ENCODE peak calls at places on chromosomes 1 and 21, in four cellular contexts. A is HEK293T, F is GM12878, E is A549. Q is an unnamed sample.
A peak's percentile ranks its signal among the peaks of the same experiment; 100 is the strongest.

GRCh38 chr1:20386682-20387081 is 96.0 kb downstream of the VWA5B1 start:
- DNase-seq in A (no peak), F (no peak), E (no peak), Q (no peak)

GRCh38 chr1:6099297-6099696 is 53.6 kb downstream of the KCNAB2 start:
- DNase-seq in A (no peak), F (no peak), E (no peak), Q (no peak)

GRCh38 chr1:39701092-39701460 is 9.8 kb upstream of the HPCAL4 start:
- DNase-seq in A (no peak), F (no peak), E (no peak), Q (peak; percentile 56)

GRCh38 chr1:24159366-24159765 is 16.4 kb upstream of the IL22RA1 start:
- DNase-seq in A (no peak), F (no peak), E (no peak), Q (no peak)

GRCh38 chr1:212311836-212312497 is 26.8 kb downstream of the PPP2R5A start:
- DNase-seq in A (no peak), F (no peak), E (no peak), Q (peak; percentile 69)

GRCh38 chr1:7469255-7469938 is 301.7 kb upstream of the VAMP3 start:
- DNase-seq in A (no peak), F (no peak), E (peak; percentile 21), Q (no peak)

GRCh38 chr1:243731301-243731891 is 118.6 kb downstream of the AKT3 start:
- DNase-seq in A (no peak), F (no peak), E (no peak), Q (peak; percentile 64)

GRCh38 chr1:205523261-205523890 is 18.9 kb downstream of the CDK18 start:
- DNase-seq in A (no peak), F (no peak), E (no peak), Q (no peak)

GRCh38 chr1:28437260-28437923 is 67.9 kb downstream of the PHACTR4 start:
- DNase-seq in A (no peak), F (no peak), E (peak; percentile 75), Q (peak; percentile 80)

GRCh38 chr1:14826172-14826636 is 227.7 kb downstream of the KAZN start:
- DNase-seq in A (no peak), F (no peak), E (no peak), Q (peak; percentile 89)

GRCh38 chr1:46708121-46708520 is 10.8 kb downstream of the EFCAB14 start:
- DNase-seq in A (no peak), F (no peak), E (no peak), Q (peak; percentile 37)

GRCh38 chr1:68218485-68218884 is 13.8 kb downstream of the WLS start:
- DNase-seq in A (no peak), F (no peak), E (no peak), Q (no peak)

GRCh38 chr1:211648980-211649934 is 26.2 kb downstream of the NEK2 start:
- DNase-seq in A (no peak), F (no peak), E (peak; percentile 68), Q (peak; percentile 35)

GRCh38 chr21:44065428-44065827 is 41.8 kb upstream of the PWP2 start:
- DNase-seq in A (no peak), F (no peak), E (no peak), Q (peak; percentile 57)

GRCh38 chr1:224198572-224198971 is 15.5 kb downstream of the DEGS1 start:
- DNase-seq in A (no peak), F (no peak), E (no peak), Q (no peak)

GRCh38 chr1:241406421-241406820 is 49.4 kb upstream of the RGS7 start:
- DNase-seq in A (no peak), F (no peak), E (no peak), Q (no peak)

GRCh38 chr1:109776206-109776835 is 12.6 kb upstream of the EPS8L3 start:
- DNase-seq in A (no peak), F (no peak), E (no peak), Q (no peak)

GRCh38 chr1:109793486-109794318 is 30.0 kb upstream of the EPS8L3 start:
- DNase-seq in A (no peak), F (no peak), E (no peak), Q (peak; percentile 81)

GRCh38 chr1:46767649-46768282 is 31.1 kb upstream of the CYP4B1 start:
- DNase-seq in A (no peak), F (no peak), E (no peak), Q (no peak)

GRCh38 chr1:193592325-193592724 is 405.9 kb upstream of the B3GALT2 start:
- DNase-seq in A (no peak), F (no peak), E (no peak), Q (no peak)

GRCh38 chr1:27992271-27992670 is 32.5 kb downstream of the XKR8 start:
- DNase-seq in A (no peak), F (no peak), E (no peak), Q (no peak)

GRCh38 chr1:207698822-207699483 is 52.9 kb upstream of the CD46 start:
- DNase-seq in A (peak; percentile 40), F (no peak), E (peak; percentile 81), Q (peak; percentile 56)

GRCh38 chr1:227131193-227131592 is 187.1 kb downstream of the CDC42BPA start:
- DNase-seq in A (peak; percentile 11), F (no peak), E (peak; percentile 48), Q (peak; percentile 54)

GRCh38 chr1:225462714-225463574 is 35.1 kb upstream of the LBR start:
- DNase-seq in A (no peak), F (no peak), E (no peak), Q (no peak)
- TF ChIP-seq BHLHE40 in A (no peak), F (no peak), E (no peak), Q (no peak)

GRCh38 chr1:33460947-33461629 is 11.4 kb upstream of the ZSCAN20 start:
- DNase-seq in A (no peak), F (peak; percentile 67), E (no peak), Q (no peak)
- TF ChIP-seq BHLHE40 in A (no peak), F (peak; percentile 24), E (no peak), Q (no peak)

GRCh38 chr1:184664661-184665060 is 90.0 kb downstream of the EDEM3 start:
- DNase-seq in A (no peak), F (no peak), E (no peak), Q (no peak)

GRCh38 chr1:184661801-184662200 is 92.9 kb downstream of the EDEM3 start:
- DNase-seq in A (no peak), F (no peak), E (no peak), Q (no peak)

GRCh38 chr1:184660462-184661191 is 94.0 kb downstream of the EDEM3 start:
- DNase-seq in A (no peak), F (no peak), E (no peak), Q (no peak)

GRCh38 chr1:184665329-184665728 is 89.3 kb downstream of the EDEM3 start:
- DNase-seq in A (no peak), F (no peak), E (no peak), Q (no peak)

DNA sequence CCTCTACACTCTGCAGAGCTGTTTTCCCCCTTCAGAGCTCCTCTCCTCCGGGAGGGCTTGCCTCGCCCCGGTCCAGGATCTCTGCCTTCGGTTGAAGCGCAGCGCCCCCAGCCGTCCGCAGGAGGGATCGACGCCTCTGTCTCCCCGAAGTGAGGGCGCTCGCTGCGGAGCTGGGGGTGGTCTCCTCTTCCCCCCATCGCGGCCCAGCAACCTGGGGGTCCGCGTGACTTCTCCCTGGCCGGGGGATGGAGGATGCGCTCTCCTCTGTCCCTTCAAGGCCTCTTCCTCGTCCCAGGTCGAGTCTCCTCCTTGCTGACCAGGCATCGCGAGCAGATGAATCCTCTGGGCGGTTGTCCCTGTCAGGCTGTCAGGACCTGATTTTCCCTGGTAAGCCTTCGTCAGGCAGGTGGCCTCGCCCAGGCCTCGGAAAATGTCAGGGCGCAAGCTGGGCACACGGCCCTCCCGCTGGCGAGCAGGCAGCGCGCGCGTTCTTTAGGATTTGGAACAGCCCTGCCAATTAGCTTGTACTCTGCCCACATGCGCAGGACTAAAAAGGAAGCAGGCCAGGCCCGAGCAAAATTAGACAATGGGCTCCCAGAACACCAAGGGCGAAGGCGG is 90.5 kb downstream of the EDEM3 start:
- DNase-seq in A (peak; percentile 92), F (no peak), E (peak; percentile 56), Q (peak; percentile 57)
- TF ChIP-seq BHLHE40 in A (no peak), F (no peak), E (no peak), Q (no peak)

GRCh38 chr1:3533051-3534048 is 78.0 kb downstream of the MEGF6 start:
- DNase-seq in A (no peak), F (no peak), E (peak; percentile 23), Q (no peak)
- TF ChIP-seq BHLHE40 in A (no peak), F (no peak), E (no peak), Q (no peak)

GRCh38 chr1:204073837-204074273 is 940 bp downstream of the SOX13 start:
- DNase-seq in A (no peak), F (no peak), E (peak; percentile 36), Q (no peak)

GRCh38 chr1:204074274-204075115 is 1.6 kb downstream of the SOX13 start:
- DNase-seq in A (peak; percentile 56), F (no peak), E (peak; percentile 65), Q (peak; percentile 52)

GRCh38 chr1:204076891-204077290 is 4.0 kb downstream of the SOX13 start:
- DNase-seq in A (no peak), F (no peak), E (no peak), Q (no peak)

GRCh38 chr1:204075890-204076837 is 3.2 kb downstream of the SOX13 start:
- DNase-seq in A (no peak), F (no peak), E (no peak), Q (no peak)

DNA sequence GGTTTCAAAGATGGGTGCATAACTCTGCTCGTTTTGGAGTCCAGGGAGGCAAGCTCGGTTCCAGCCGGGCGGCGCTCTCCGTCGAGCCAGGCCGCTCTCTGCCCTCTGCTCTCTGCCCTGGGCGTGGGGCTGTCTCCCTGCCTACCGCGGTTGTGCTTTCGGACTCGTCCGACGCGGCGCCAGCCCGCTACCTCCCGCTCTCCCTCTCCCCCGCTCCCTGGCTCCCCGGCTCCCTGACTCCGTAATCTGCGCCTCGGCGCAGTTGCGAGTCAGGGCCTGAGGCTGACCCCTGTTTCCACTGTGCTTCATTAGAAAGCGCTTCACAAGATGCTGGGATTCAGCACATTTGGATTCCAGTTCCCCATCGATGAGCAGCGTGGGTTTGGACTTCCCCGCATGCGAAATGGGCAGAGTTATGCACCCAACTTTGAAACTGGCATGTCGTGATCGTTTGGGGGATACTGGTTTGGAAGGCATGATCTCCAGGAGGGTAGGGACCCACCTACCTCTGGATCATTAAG is 2.3 kb downstream of the SOX13 start:
- DNase-seq in A (no peak), F (no peak), E (no peak), Q (no peak)
- TF ChIP-seq BHLHE40 in A (no peak), F (no peak), E (no peak), Q (no peak)

DNA sequence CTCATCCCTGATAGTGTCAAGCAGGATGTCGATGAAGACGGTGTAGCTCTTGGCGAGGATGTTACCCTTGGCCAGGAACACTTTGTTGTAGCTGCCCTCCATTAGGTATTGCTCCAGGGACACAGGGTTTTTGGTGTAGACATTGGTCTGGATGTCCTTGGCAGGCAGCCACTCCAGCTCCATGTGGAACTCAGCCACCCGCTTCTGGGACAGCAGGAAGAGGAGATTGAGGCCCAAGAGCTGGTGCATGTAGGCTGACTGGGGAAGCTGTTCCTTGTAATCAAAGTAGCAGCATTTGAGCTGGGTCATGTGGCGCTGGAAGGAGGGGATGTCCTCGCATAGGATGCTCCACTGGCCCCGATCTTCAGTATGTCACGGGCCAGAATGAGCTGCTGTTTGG is 9.5 kb downstream of the IL6R start:
- DNase-seq in A (no peak), F (no peak), E (no peak), Q (no peak)
- TF ChIP-seq BHLHE40 in A (no peak), F (no peak), E (no peak), Q (no peak)